ENCODE peak calls at places on chromosomes 2 and 18, in five cellular contexts. E is fibroblast of the aortic adventitia, F is HepG2, V is GM23248, C is ovary. I is an unnamed sample.
A peak's percentile ranks its signal among the peaks of the same experiment; 100 is the strongest.

GRCh38 chr2:55112229-55113016 is 62.2 kb upstream of the RTN4 start:
- DNase-seq in E (peak; percentile 82), F (peak; percentile 44), C (peak; percentile 89), V (peak; percentile 87), I (peak; percentile 84)

GRCh38 chr18:79868811-79869541 is 71.2 kb downstream of the KCNG2 start:
- DNase-seq in C (no peak), E (no peak), V (no peak), F (no peak), I (no peak)

GRCh38 chr18:56315363-56315762 is 323.0 kb downstream of the TXNL1 start:
- DNase-seq in E (peak; percentile 63), F (no peak), C (no peak), V (peak; percentile 71), I (peak; percentile 56)

GRCh38 chr2:172928754-172929153 is 146.9 kb upstream of the MAP3K20 start:
- DNase-seq in C (no peak), F (no peak), V (peak; percentile 76), E (peak; percentile 76), I (peak; percentile 87)

GRCh38 chr2:236677368-236677767 is 107.7 kb downstream of the ACKR3 start:
- DNase-seq in F (no peak), E (no peak), C (no peak), V (no peak), I (no peak)

GRCh38 chr2:226661789-226662545 is 137.7 kb downstream of the IRS1 start:
- DNase-seq in C (peak; percentile 51), V (peak; percentile 94), E (peak; percentile 69), F (no peak), I (peak; percentile 97)

GRCh38 chr18:62634471-62634870 is 80.9 kb upstream of the PHLPP1 start:
- DNase-seq in E (no peak), V (peak; percentile 81), F (no peak), C (no peak), I (peak; percentile 78)

GRCh38 chr2:27717070-27717453 is 53.4 kb downstream of the SLC4A1AP start:
- DNase-seq in E (no peak), F (no peak), C (peak; percentile 53), V (peak; percentile 98), I (peak; percentile 72)

GRCh38 chr2:767440-767839 is 90.2 kb upstream of the TMEM18 start:
- DNase-seq in F (no peak), E (no peak), V (no peak), C (no peak), I (no peak)

GRCh38 chr2:189175869-189176431 is 3.6 kb downstream of the COL5A2 start:
- DNase-seq in C (no peak), E (peak; percentile 45), F (no peak), V (peak; percentile 44), I (no peak)

GRCh38 chr2:105932582-105932981 is 187.9 kb downstream of the NCK2 start:
- DNase-seq in V (no peak), E (no peak), F (no peak), C (no peak), I (no peak)

GRCh38 chr2:220394433-220394832 is 767.0 kb downstream of the SLC4A3 start:
- DNase-seq in F (no peak), V (peak; percentile 60), E (peak; percentile 80), C (no peak), I (peak; percentile 66)

GRCh38 chr2:11640132-11640531 is 29.9 kb downstream of the NTSR2 start:
- DNase-seq in C (no peak), E (no peak), V (no peak), F (no peak), I (no peak)

GRCh38 chr2:26685312-26685711 is 7.2 kb upstream of the KCNK3 start:
- DNase-seq in E (no peak), F (no peak), V (no peak), C (no peak), I (no peak)

GRCh38 chr2:155708052-155708451 is 624.5 kb downstream of the NR4A2 start:
- DNase-seq in V (no peak), C (no peak), E (no peak), F (no peak), I (no peak)

GRCh38 chr2:44740678-44741077 is 200.8 kb upstream of the SIX3 start:
- DNase-seq in E (peak; percentile 35), V (peak; percentile 42), F (no peak), C (no peak), I (peak; percentile 59)

GRCh38 chr2:196131949-196132925 is 39.1 kb downstream of the STK17B start:
- DNase-seq in V (peak; percentile 42), E (no peak), F (no peak), C (no peak), I (peak; percentile 45)

GRCh38 chr2:144512421-144513272 is 7.3 kb downstream of the ZEB2 start:
- DNase-seq in V (peak; percentile 49), F (no peak), E (peak; percentile 55), C (no peak), I (no peak)

GRCh38 chr2:174615951-174616436 is 18.4 kb upstream of the WIPF1 start:
- DNase-seq in E (peak; percentile 86), F (no peak), V (peak; percentile 75), C (no peak), I (peak; percentile 95)

GRCh38 chr2:48448274-48449061 is 81.5 kb upstream of the STON1 start:
- DNase-seq in E (peak; percentile 93), F (peak; percentile 85), C (no peak), V (peak; percentile 86), I (peak; percentile 89)

GRCh38 chr2:103009861-103010260 is 248.0 kb downstream of the TMEM182 start:
- DNase-seq in E (no peak), C (no peak), F (no peak), V (no peak), I (no peak)

GRCh38 chr2:55364189-55365055 is 55.2 kb downstream of the CCDC88A start:
- DNase-seq in F (no peak), E (peak; percentile 99), V (peak; percentile 90), C (peak; percentile 53), I (peak; percentile 98)

GRCh38 chr2:65129276-65129612 is 662 bp downstream of the RAB1A start:
- DNase-seq in F (no peak), E (no peak), V (peak; percentile 48), C (no peak), I (no peak)

GRCh38 chr18:75141734-75142133 is 67.2 kb downstream of the PTGR3 start:
- DNase-seq in E (no peak), F (no peak), C (no peak), V (no peak), I (no peak)

GRCh38 chr2:98935777-98936132 is 270 bp downstream of the CRACDL start:
- DNase-seq in F (no peak), V (no peak), C (no peak), E (no peak), I (no peak)
- H3K4me3 ChIP-seq in F (peak overlapping the region; percentile 37), V (peak overlapping the region; percentile 46), C (peak overlapping the region; percentile 29), E (peak overlapping the region; percentile 25), I (no peak overlapping the region)

DNA sequence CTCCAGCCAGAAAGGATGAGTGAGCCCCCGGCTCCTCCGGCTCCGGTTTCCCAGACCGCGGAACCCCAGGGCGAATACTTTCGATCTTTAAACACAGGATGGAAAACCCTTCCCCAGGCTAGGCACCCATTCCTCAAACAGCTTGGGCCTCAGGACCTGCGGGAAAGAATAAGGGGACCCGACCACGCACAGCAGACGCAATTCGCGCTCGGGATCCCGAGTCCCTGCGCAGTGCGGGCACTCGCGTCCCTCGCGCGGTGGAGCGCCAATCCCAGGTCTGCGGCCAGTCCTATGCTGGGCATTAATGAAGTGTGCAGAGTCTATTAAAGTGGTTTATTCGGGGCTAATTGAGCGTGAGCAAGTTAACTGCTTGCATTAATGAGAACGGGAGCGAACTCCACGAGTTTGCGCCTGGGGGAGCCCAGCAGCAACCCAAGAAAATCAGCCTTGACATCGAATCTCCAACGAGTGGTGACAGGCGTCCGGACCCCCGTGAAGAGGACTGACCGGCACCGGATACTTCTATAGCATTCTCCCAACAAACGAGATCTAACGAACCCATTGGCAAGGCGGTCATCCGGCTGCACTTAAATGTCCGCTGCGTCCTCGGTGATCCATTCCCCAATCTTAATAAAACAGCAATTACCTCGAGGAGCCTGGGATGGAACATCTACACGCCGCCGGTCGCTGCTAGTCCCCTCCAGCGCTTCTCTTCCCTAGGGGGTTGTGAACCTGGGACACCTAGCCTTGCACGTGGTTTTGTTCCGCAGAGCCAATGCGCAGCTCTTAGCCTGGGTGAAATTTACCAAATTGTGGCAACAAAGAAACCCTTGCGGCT is 1.7 kb downstream of the OSR1 start:
- DNase-seq in F (no peak), V (peak; percentile 56), C (no peak), E (peak; percentile 22), I (no peak)
- H3K4me3 ChIP-seq in F (no peak overlapping the region), V (peak overlapping the region; percentile 85), C (peak overlapping the region; percentile 65), E (peak overlapping the region; percentile 83), I (peak overlapping the region; percentile 91)

GRCh38 chr2:138518860-138519259 is 17.3 kb downstream of the SPOPL start:
- DNase-seq in V (no peak), C (no peak), F (no peak), E (no peak), I (no peak)

GRCh38 chr2:138521821-138522220 is 20.3 kb downstream of the SPOPL start:
- DNase-seq in C (no peak), V (no peak), E (no peak), F (no peak), I (no peak)

GRCh38 chr2:138522556-138522955 is 21.0 kb downstream of the SPOPL start:
- DNase-seq in F (no peak), C (no peak), V (no peak), E (no peak), I (no peak)
- H3K4me3 ChIP-seq in F (no peak overlapping the region), C (no peak overlapping the region), V (no peak overlapping the region), E (no peak overlapping the region), I (no peak overlapping the region)

DNA sequence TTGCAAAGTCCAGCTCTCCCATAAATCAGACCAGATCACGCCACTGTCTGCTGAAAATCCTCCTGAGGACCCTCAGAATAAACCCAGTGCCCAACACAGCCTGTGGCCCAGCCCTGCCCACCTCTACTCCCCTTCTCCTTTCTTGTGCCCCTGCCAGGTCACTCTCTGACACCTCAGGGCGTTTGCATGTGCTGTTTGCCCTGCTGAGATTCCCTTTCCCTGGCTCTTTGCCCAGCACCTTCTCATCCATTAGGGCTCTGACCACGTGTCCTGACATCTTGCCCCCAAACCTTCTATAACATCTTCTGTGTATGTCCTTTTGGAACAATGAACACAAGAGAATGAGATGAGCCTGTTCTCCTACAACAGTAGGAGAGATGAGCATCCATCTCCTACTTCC is 18.5 kb upstream of the NMUR1 start:
- DNase-seq in E (no peak), V (no peak), C (no peak), F (no peak), I (no peak)
- H3K4me3 ChIP-seq in E (no peak overlapping the region), V (no peak overlapping the region), C (no peak overlapping the region), F (no peak overlapping the region), I (no peak overlapping the region)

GRCh38 chr2:85307527-85307897 is 20.3 kb downstream of the TGOLN2 start:
- DNase-seq in E (no peak), F (no peak), C (no peak), V (no peak), I (no peak)
- H3K4me3 ChIP-seq in E (no peak overlapping the region), F (peak overlapping the region; percentile 44), C (no peak overlapping the region), V (no peak overlapping the region), I (no peak overlapping the region)

DNA sequence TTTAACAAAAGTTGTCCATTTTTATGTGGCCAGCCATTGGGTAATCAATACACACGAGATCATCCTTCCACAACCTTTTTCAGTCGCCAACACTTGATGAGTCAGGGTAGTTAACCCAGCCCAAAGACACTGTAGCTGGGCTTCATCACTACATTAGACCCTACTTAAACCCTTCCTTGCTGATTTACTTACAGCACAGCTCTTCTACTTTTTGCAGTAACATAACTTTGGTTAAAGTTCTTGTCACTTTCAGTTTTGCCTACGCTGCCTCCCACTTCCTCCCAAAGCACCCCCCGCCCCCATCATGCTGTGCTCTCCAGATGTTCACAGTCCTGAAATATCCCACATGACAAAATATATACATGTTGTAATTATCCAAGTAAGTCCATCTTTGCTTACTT is 103.6 kb downstream of the CDK15 start:
- DNase-seq in E (peak; percentile 61), F (no peak), V (peak; percentile 75), C (no peak), I (peak; percentile 80)
- H3K4me3 ChIP-seq in E (peak overlapping the region; percentile 31), F (no peak overlapping the region), V (peak overlapping the region; percentile 11), C (no peak overlapping the region), I (no peak overlapping the region)

GRCh38 chr2:160062283-160063005 is at the start of gene PLA2R1:
- DNase-seq in F (no peak), V (peak; percentile 64), E (peak; percentile 58), C (peak; percentile 61), I (peak; percentile 30)
- H3K4me3 ChIP-seq in F (no peak within 1 kb of the TSS), V (peak within 1 kb of the TSS; percentile 77), E (peak within 1 kb of the TSS; percentile 76), C (peak within 1 kb of the TSS; percentile 88), I (peak within 1 kb of the TSS; percentile 59)